ENCODE peak calls at places on chromosomes 12 and 14, in seven cellular contexts. Z is CD8-positive, alpha-beta memory T cell; T is tibial nerve; Q is testis; D is heart left ventricle; B is left ventricle myocardium inferior; K is upper lobe of right lung. G is an unnamed sample.

GRCh38 chr14:100765296-100765695 is 38.6 kb downstream of the DLK1 start:
- DNase-seq in Z (no peak), T (no peak), Q (no peak), D (peak; percentile 19), B (no peak), K (peak; percentile 16), G (no peak)

GRCh38 chr12:74689071-74689655 is 151.5 kb downstream of the ATXN7L3B start:
- DNase-seq in Z (no peak), T (no peak), Q (no peak), D (no peak), B (no peak), K (no peak), G (no peak)

GRCh38 chr14:50677527-50678063 is 9.5 kb upstream of the SAV1 start:
- DNase-seq in Z (no peak), T (no peak), Q (no peak), D (no peak), B (no peak), K (no peak), G (peak; percentile 59)

GRCh38 chr12:44313188-44313587 is 477.3 kb downstream of the TMEM117 start:
- DNase-seq in Z (no peak), T (no peak), Q (no peak), D (no peak), B (no peak), K (no peak), G (no peak)

GRCh38 chr14:63578300-63578699 is 35.1 kb upstream of the PPP2R5E start:
- DNase-seq in Z (no peak), T (no peak), Q (no peak), D (no peak), B (no peak), K (no peak), G (no peak)

GRCh38 chr12:52566847-52567291 is 6.8 kb downstream of the KRT74 start:
- DNase-seq in Z (peak; percentile 48), T (no peak), Q (peak; percentile 25), D (peak; percentile 76), B (peak; percentile 68), K (no peak), G (no peak)

GRCh38 chr12:6958609-6959375 is 7.6 kb downstream of the PTPN6 start:
- DNase-seq in Z (peak; percentile 75), T (no peak), Q (no peak), D (no peak), B (peak; percentile 29), K (peak; percentile 70), G (no peak)

GRCh38 chr12:70661762-70662161 is 24.5 kb upstream of the PTPRB start:
- DNase-seq in Z (no peak), T (no peak), Q (no peak), D (no peak), B (no peak), K (no peak), G (no peak)

GRCh38 chr12:50220357-50221061 is 53.3 kb upstream of the CERS5 start:
- DNase-seq in Z (no peak), T (peak; percentile 35), Q (no peak), D (no peak), B (no peak), K (no peak), G (no peak)

GRCh38 chr14:95482967-95483842 is 33.2 kb downstream of the SYNE3 start:
- DNase-seq in Z (no peak), T (peak; percentile 74), Q (peak; percentile 62), D (peak; percentile 90), B (peak; percentile 79), K (no peak), G (peak; percentile 72)

GRCh38 chr12:21818627-21819026 is 44.1 kb upstream of the KCNJ8 start:
- DNase-seq in Z (no peak), T (no peak), Q (no peak), D (no peak), B (no peak), K (no peak), G (no peak)

DNA sequence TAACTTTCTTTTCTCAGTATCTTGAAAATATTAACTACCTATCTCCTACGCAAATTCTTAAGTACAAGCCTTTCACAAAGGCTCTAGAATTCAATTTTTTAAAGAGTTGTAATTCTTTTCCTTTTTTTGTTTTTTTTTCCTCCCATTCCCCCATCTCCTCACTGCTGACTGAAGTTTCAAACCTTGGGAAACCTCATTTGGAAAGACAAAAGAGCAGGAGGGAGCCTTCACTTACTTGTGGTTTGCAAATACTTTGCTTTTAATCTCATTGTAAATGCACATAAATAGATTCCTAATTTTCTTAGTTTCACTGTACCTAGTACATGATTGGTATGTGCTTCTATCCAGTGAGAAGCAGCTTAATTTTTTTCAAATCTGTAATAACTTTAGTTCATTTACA is 15.8 kb upstream of the PTGDR start:
- DNase-seq in Z (no peak), T (no peak), Q (no peak), D (no peak), B (no peak), K (no peak), G (no peak)
- H3K4me1 ChIP-seq in Z (peaks cover 22% of the 10 kb centered on the region), T (no peaks in the 10 kb centered on the region), Q (no peaks in the 10 kb centered on the region), D (no peaks in the 10 kb centered on the region), B (no peaks in the 10 kb centered on the region), K (no peaks in the 10 kb centered on the region), G (no peaks in the 10 kb centered on the region)

DNA sequence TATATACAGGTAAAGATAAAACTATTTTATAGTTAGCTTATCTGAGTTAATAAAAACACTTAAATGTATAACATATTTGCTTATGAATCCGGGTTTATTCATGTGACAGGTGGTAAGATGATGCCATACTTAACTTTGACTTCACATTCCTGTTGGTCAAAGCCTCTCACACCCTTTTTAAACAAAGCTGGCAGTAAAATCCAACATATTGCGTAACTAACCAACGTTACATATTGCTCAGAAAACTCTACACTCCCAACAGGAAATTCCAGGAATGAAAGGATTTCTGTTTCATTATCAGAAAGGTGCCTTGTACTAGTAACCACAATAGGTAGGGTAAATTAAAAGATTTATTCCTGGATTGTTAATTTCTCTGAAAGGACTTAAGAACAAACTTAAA is 23.7 kb upstream of the CATSPERB start:
- DNase-seq in Z (no peak), T (no peak), Q (no peak), D (no peak), B (no peak), K (no peak), G (no peak)
- H3K4me1 ChIP-seq in Z (no peaks in the 10 kb centered on the region), T (no peaks in the 10 kb centered on the region), Q (peaks cover 2% of the 10 kb centered on the region), D (no peaks in the 10 kb centered on the region), B (peaks cover 29% of the 10 kb centered on the region), K (no peaks in the 10 kb centered on the region), G (no peaks in the 10 kb centered on the region)

DNA sequence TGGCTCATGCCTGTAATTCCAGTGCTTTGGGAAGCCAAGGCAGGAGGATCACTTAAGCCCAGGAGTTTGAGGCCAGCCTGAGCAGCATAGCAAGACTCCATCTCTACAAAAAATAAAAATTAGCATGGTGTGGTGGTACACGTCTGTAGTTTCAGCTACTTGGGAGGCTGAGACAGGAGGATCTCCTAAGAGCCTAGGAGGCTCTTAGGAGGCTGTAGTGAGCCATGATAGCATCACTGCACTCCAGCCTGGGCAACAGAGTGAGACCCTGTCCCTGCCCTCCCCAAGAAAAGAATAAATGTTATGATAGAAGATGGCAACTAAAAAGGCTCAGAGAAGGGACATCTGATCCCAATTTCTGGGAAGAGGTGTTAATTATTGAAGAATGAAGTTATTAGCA is 3.2 kb upstream of the MANSC1 start:
- DNase-seq in Z (no peak), T (no peak), Q (no peak), D (no peak), B (no peak), K (no peak), G (no peak)
- H3K4me1 ChIP-seq in Z (peaks cover 32% of the 10 kb centered on the region), T (no peaks in the 10 kb centered on the region), Q (peaks cover 19% of the 10 kb centered on the region), D (peaks cover 32% of the 10 kb centered on the region), B (peaks cover 32% of the 10 kb centered on the region), K (peaks cover 15% of the 10 kb centered on the region), G (peaks cover 13% of the 10 kb centered on the region)

GRCh38 chr14:104874110-104874531 is 9.1 kb downstream of the CEP170B start:
- DNase-seq in Z (no peak), T (no peak), Q (no peak), D (peak; percentile 16), B (no peak), K (peak; percentile 57), G (no peak)
- H3K4me1 ChIP-seq in Z (no peaks in the 10 kb centered on the region), T (no peaks in the 10 kb centered on the region), Q (peaks cover 25% of the 10 kb centered on the region), D (peaks cover 5% of the 10 kb centered on the region), B (peaks cover 6% of the 10 kb centered on the region), K (no peaks in the 10 kb centered on the region), G (no peaks in the 10 kb centered on the region)

GRCh38 chr12:103857164-103857563 is 16.1 kb upstream of the NT5DC3 start:
- DNase-seq in Z (no peak), T (no peak), Q (no peak), D (no peak), B (no peak), K (no peak), G (no peak)
- H3K4me1 ChIP-seq in Z (no peaks in the 10 kb centered on the region), T (no peaks in the 10 kb centered on the region), Q (no peaks in the 10 kb centered on the region), D (no peaks in the 10 kb centered on the region), B (peaks cover 7% of the 10 kb centered on the region), K (no peaks in the 10 kb centered on the region), G (no peaks in the 10 kb centered on the region)

DNA sequence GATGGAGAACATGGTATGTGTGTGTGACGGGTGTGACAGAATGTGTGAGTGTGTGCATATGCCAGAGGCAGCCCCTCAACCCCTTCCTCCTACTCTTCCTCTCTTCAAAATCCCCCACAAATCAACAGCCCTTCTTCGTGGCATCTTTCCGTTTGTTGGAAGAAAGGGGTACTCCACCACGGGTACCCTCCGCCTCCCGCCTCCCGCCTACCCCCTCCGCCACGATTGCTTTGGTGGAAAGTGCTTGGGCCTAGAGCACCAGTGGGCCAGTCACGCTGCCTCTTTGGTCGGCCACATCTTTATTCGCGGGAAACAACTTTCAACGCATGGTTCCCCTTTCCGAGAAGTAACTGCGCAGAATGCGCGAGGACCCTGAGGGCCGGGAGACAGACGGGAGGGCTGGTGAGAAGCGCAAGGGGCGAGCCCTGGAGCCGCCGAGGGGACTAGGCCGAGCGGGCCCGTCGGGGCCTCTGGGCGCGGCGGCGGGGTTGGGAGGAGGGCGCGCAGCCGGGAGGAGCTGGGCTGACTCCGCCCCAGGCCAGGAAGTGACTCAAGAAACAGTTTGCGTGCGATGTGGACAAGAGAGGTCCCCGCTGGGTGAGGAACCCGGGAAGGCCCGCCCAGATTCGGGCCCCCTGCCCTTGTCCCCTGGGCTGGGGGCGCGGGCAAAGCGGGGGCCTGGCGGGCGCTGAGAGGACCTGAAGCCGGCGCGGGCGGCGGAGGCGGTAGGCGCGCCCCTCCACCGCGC is at the start of the genes CBLN3 and KHNYN:
- DNase-seq in Z (peak; percentile 82), T (peak; percentile 81), Q (peak; percentile 94), D (peak; percentile 94), B (peak; percentile 93), K (peak; percentile 95), G (peak; percentile 91)
- H3K4me1 ChIP-seq in Z (peaks cover 60% of the 10 kb centered on the region), T (no peaks in the 10 kb centered on the region), Q (peaks cover 29% of the 10 kb centered on the region), D (peaks cover 59% of the 10 kb centered on the region), B (peaks cover 70% of the 10 kb centered on the region), K (peaks cover 46% of the 10 kb centered on the region), G (peaks cover 14% of the 10 kb centered on the region)

GRCh38 chr14:75343914-75344313 is 65.3 kb downstream of the FOS start:
- DNase-seq in Z (no peak), T (no peak), Q (no peak), D (no peak), B (no peak), K (no peak), G (no peak)
- H3K4me1 ChIP-seq in Z (no peaks in the 10 kb centered on the region), T (no peaks in the 10 kb centered on the region), Q (peaks cover 16% of the 10 kb centered on the region), D (peaks cover 65% of the 10 kb centered on the region), B (peaks cover 36% of the 10 kb centered on the region), K (peaks cover 37% of the 10 kb centered on the region), G (no peaks in the 10 kb centered on the region)

DNA sequence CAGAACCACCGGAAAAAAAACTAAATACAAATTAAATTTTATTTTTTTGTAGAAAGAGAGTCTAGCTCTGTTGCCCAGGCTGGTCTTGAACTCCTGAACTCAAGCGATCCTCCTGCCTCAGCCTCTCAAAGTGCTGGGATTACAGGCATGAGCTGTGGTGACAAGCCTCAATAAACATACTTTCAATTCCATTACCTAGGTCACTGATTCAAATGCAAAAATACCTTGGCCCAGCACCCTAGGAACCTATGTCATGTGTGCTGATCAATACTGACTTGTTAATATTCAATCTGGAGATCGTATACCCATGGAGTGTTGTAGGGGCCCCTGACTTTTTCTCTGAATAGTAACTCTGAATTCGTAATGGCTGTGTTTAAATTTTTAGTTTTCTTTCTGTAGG is 7.1 kb upstream of the TMEM30B start:
- DNase-seq in Z (no peak), T (no peak), Q (no peak), D (no peak), B (no peak), K (no peak), G (no peak)
- H3K4me1 ChIP-seq in Z (no peaks in the 10 kb centered on the region), T (no peaks in the 10 kb centered on the region), Q (peaks cover 5% of the 10 kb centered on the region), D (no peaks in the 10 kb centered on the region), B (peaks cover 7% of the 10 kb centered on the region), K (no peaks in the 10 kb centered on the region), G (no peaks in the 10 kb centered on the region)